ENCODE peak calls at places on chromosome 20, in four cellular contexts. A, S, B and T are unnamed samples.

GRCh38 chr20:64139200-64140081 is 24.8 kb upstream of the MYT1 start:
- DNase-seq in A (no peak), S (no peak), B (peak; percentile 53), T (peak; percentile 33)

GRCh38 chr20:59645316-59645715 is 41.0 kb downstream of the PHACTR3 start:
- DNase-seq in A (no peak), S (no peak), B (no peak), T (no peak)

GRCh38 chr20:49615401-49616153 is 47.6 kb upstream of the PTGIS start:
- DNase-seq in A (no peak), S (peak; percentile 76), B (no peak), T (no peak)

GRCh38 chr20:63321148-63321831 is 28.3 kb downstream of the COL20A1 start:
- DNase-seq in A (no peak), S (peak; percentile 48), B (peak; percentile 69), T (peak; percentile 48)

GRCh38 chr20:50341880-50342637 is 151.4 kb downstream of the CEBPB start:
- DNase-seq in A (no peak), S (no peak), B (no peak), T (no peak)

GRCh38 chr20:25285091-25285647 is 37.3 kb downstream of the PYGB start:
- DNase-seq in A (no peak), S (no peak), B (peak; percentile 51), T (peak; percentile 38)

GRCh38 chr20:24296477-24297380 is 172.7 kb upstream of the SYNDIG1 start:
- DNase-seq in A (no peak), S (no peak), B (no peak), T (no peak)

GRCh38 chr20:62131560-62132320 is 9.5 kb downstream of the LSM14B start:
- DNase-seq in A (no peak), S (no peak), B (peak; percentile 60), T (no peak)

GRCh38 chr20:34232494-34233087 is 8.6 kb upstream of the ASIP start:
- DNase-seq in A (no peak), S (no peak), B (no peak), T (no peak)

DNA sequence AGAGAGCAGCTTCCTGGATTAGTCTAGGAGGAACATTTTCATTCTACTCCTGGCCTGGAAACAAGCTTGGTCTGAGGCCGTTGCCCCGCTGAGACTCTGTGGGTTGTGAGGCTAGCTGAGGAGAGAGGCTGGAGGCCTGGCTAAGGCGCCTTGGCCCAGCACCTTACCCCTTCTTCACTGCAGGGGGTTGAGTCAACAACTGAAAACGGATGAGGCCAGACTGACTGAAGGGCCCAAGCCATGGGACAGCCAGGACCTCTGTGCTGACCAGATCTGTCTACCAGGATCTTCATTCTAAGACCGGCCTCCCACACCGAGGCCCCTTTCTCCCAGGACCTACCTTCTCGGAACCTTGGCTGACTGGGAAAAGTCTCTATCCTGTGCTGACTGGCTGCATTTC is 3.5 kb upstream of the AVP start:
- DNase-seq in A (no peak), S (no peak), B (no peak), T (no peak)
- TF ChIP-seq CTCF in A (no peak), S (no peak), B (no peak), T (no peak)

GRCh38 chr20:53168491-53168890 is 196.3 kb downstream of the TSHZ2 start:
- DNase-seq in A (no peak), S (no peak), B (no peak), T (no peak)
- H3K4me1 ChIP-seq in A (no peaks in the 10 kb centered on the region), S (no peaks in the 10 kb centered on the region), B (no peaks in the 10 kb centered on the region), T (no peaks in the 10 kb centered on the region)

DNA sequence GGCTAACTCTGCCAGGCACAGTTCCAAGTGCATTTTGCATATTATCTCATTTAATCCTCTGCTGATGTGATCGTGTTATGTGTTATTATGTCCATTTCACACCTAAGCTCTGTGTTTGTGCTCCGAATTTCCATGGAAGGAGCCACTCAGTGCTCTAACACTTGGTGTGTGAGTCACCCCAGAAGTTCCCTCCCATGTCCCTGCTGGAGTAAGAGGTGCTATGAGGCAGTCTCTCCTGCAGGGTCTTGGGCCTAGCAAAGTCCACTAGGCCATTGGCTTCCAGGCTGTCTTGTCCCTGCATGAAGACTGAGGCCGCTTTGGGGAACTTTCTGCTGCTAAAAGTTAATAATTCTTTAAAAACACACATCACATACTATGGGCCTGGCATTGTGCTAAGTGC is 405.9 kb upstream of the SULF2 start:
- DNase-seq in A (no peak), S (no peak), B (no peak), T (no peak)
- TF ChIP-seq CTCF in A (no peak), S (no peak), B (no peak), T (no peak)

GRCh38 chr20:5643936-5644335 is 106.3 kb upstream of the SHLD1 start:
- DNase-seq in A (no peak), S (no peak), B (no peak), T (no peak)
- H3K4me1 ChIP-seq in A (no peaks in the 10 kb centered on the region), S (no peaks in the 10 kb centered on the region), B (peaks cover 5% of the 10 kb centered on the region), T (peaks cover 56% of the 10 kb centered on the region)

GRCh38 chr20:41604002-41604401 is 14.2 kb downstream of the CHD6 start:
- DNase-seq in A (no peak), S (no peak), B (no peak), T (no peak)
- TF ChIP-seq CTCF in A (no peak), S (no peak), B (no peak), T (no peak)